ENCODE peak calls at places on chromosomes 11 and 22, in four cellular contexts. One of them, this sample, is unnamed. For H3K36me3, the result is how much of the 10 kb centered on the place peaks cover.

GRCh38 chr22:11628651-11629511 is 3899.1 kb upstream of the OR11H1 start:
- DNase-seq in BJ: no peak
- DNase-seq in tibial artery: no peak
- DNase-seq in PC-3: no peak
- DNase-seq in this sample: no peak

GRCh38 chr11:4704054-4704789 is at the start of gene MMP26:
- DNase-seq in BJ: no peak
- DNase-seq in tibial artery: no peak
- DNase-seq in PC-3: no peak
- DNase-seq in this sample: no peak

GRCh38 chr11:115612331-115612730 is 108.1 kb upstream of the CADM1 start:
- DNase-seq in BJ: no peak
- DNase-seq in tibial artery: no peak
- DNase-seq in PC-3: no peak
- DNase-seq in this sample: no peak

GRCh38 chr22:39364646-39365405 is 15.0 kb downstream of the SYNGR1 start:
- DNase-seq in BJ: no peak
- DNase-seq in tibial artery: no peak
- DNase-seq in PC-3: no peak
- DNase-seq in this sample: no peak

GRCh38 chr11:74004694-74005615 is 3.9 kb downstream of the UCP3 start:
- DNase-seq in BJ: no peak
- DNase-seq in tibial artery: peak
- DNase-seq in PC-3: no peak
- DNase-seq in this sample: no peak

GRCh38 chr11:11499300-11499699 is 122.5 kb downstream of the GALNT18 start:
- DNase-seq in BJ: no peak
- DNase-seq in tibial artery: no peak
- DNase-seq in PC-3: no peak
- DNase-seq in this sample: no peak

GRCh38 chr11:101516546-101516945 is 67.3 kb downstream of the TRPC6 start:
- DNase-seq in BJ: no peak
- DNase-seq in tibial artery: no peak
- DNase-seq in PC-3: no peak
- DNase-seq in this sample: no peak

GRCh38 chr11:29629281-29629680 is 387.5 kb downstream of the KCNA4 start:
- DNase-seq in BJ: no peak
- DNase-seq in tibial artery: no peak
- DNase-seq in PC-3: peak
- DNase-seq in this sample: peak

GRCh38 chr11:1194231-1194976 is 28.5 kb upstream of the MUC5B start:
- DNase-seq in BJ: no peak
- DNase-seq in tibial artery: peak
- DNase-seq in PC-3: no peak
- DNase-seq in this sample: no peak

GRCh38 chr11:381501-382072 is 12.3 kb downstream of the B4GALNT4 start:
- DNase-seq in BJ: no peak
- DNase-seq in tibial artery: no peak
- DNase-seq in PC-3: no peak
- DNase-seq in this sample: no peak

GRCh38 chr11:40425168-40425567 is 1034.3 kb downstream of the LRRC4C start:
- DNase-seq in BJ: no peak
- DNase-seq in tibial artery: no peak
- DNase-seq in PC-3: no peak
- DNase-seq in this sample: no peak

GRCh38 chr11:4430060-4430459 is 19.0 kb upstream of the OR52K2 start:
- DNase-seq in BJ: no peak
- DNase-seq in tibial artery: no peak
- DNase-seq in PC-3: no peak
- DNase-seq in this sample: no peak

GRCh38 chr11:78940500-78941225 is 366.0 kb upstream of the NARS2 start:
- DNase-seq in BJ: no peak
- DNase-seq in tibial artery: no peak
- DNase-seq in PC-3: no peak
- DNase-seq in this sample: no peak

GRCh38 chr22:19745155-19746133 is 15.1 kb upstream of the TBX1 start:
- DNase-seq in BJ: no peak
- DNase-seq in tibial artery: no peak
- DNase-seq in PC-3: no peak
- DNase-seq in this sample: no peak

GRCh38 chr11:3049430-3050243 is 7.6 kb downstream of the CARS1 start:
- DNase-seq in BJ: peak
- DNase-seq in tibial artery: peak
- DNase-seq in PC-3: peak
- DNase-seq in this sample: peak

GRCh38 chr11:43920598-43921419 is 21.6 kb upstream of the C11orf96 start:
- DNase-seq in BJ: peak
- DNase-seq in tibial artery: peak
- DNase-seq in PC-3: peak
- DNase-seq in this sample: peak

GRCh38 chr11:134659882-134660281 is 247.8 kb upstream of the B3GAT1 start:
- DNase-seq in BJ: no peak
- DNase-seq in tibial artery: peak
- DNase-seq in PC-3: no peak
- DNase-seq in this sample: no peak

GRCh38 chr22:40345271-40345670 is 1.0 kb upstream of the ADSL start:
- DNase-seq in BJ: no peak
- DNase-seq in tibial artery: no peak
- DNase-seq in PC-3: peak
- DNase-seq in this sample: peak

GRCh38 chr11:130109441-130109840 is 39.7 kb downstream of the APLP2 start:
- DNase-seq in BJ: no peak
- DNase-seq in tibial artery: no peak
- DNase-seq in PC-3: no peak
- DNase-seq in this sample: no peak

GRCh38 chr22:25021976-25022711 is 69.6 kb downstream of the KIAA1671 start:
- DNase-seq in BJ: no peak
- DNase-seq in tibial artery: no peak
- DNase-seq in PC-3: no peak
- DNase-seq in this sample: no peak

GRCh38 chr11:6413791-6414231 is 5.1 kb downstream of the APBB1 start:
- DNase-seq in BJ: no peak
- DNase-seq in tibial artery: no peak
- DNase-seq in PC-3: no peak
- DNase-seq in this sample: no peak

GRCh38 chr11:93729129-93729616 is 12.1 kb downstream of the TAF1D start:
- DNase-seq in BJ: no peak
- DNase-seq in tibial artery: no peak
- DNase-seq in PC-3: no peak
- DNase-seq in this sample: no peak

GRCh38 chr11:10050561-10050960 is 243.5 kb downstream of the SBF2 start:
- DNase-seq in BJ: no peak
- DNase-seq in tibial artery: no peak
- DNase-seq in PC-3: peak
- DNase-seq in this sample: peak

GRCh38 chr11:64872790-64873488 is 5.5 kb downstream of the EHD1 start:
- DNase-seq in BJ: no peak
- DNase-seq in tibial artery: no peak
- DNase-seq in PC-3: no peak
- DNase-seq in this sample: no peak

GRCh38 chr11:404551-405264 is 10.1 kb downstream of the SIGIRR start:
- DNase-seq in BJ: no peak
- DNase-seq in tibial artery: peak
- DNase-seq in PC-3: no peak
- DNase-seq in this sample: no peak

GRCh38 chr22:44972363-44973083 is 37.3 kb downstream of the PHF21B start:
- DNase-seq in BJ: no peak
- DNase-seq in tibial artery: no peak
- DNase-seq in PC-3: no peak
- DNase-seq in this sample: no peak

GRCh38 chr11:70550456-70551195 is 152.3 kb downstream of the CTTN start:
- DNase-seq in BJ: no peak
- DNase-seq in tibial artery: no peak
- DNase-seq in PC-3: no peak
- DNase-seq in this sample: no peak

GRCh38 chr11:65650547-65651338 is 12.0 kb downstream of the RELA start:
- DNase-seq in BJ: no peak
- DNase-seq in tibial artery: no peak
- DNase-seq in PC-3: no peak
- DNase-seq in this sample: peak

GRCh38 chr22:44399196-44399837 is 86.6 kb upstream of the SHISAL1 start:
- DNase-seq in BJ: no peak
- DNase-seq in tibial artery: peak
- DNase-seq in PC-3: no peak
- DNase-seq in this sample: no peak

GRCh38 chr11:78414321-78415051 is 3.1 kb downstream of the GAB2 start:
- DNase-seq in BJ: no peak
- DNase-seq in tibial artery: no peak
- DNase-seq in PC-3: peak
- DNase-seq in this sample: peak

GRCh38 chr11:47348859-47349258 is 3.6 kb downstream of the MYBPC3 start:
- DNase-seq in BJ: no peak
- DNase-seq in tibial artery: no peak
- DNase-seq in PC-3: peak
- DNase-seq in this sample: no peak

GRCh38 chr11:76667856-76668255 is 2.7 kb downstream of the LRRC32 start:
- DNase-seq in BJ: no peak
- DNase-seq in tibial artery: peak
- DNase-seq in PC-3: no peak
- DNase-seq in this sample: no peak
- H3K4me3 ChIP-seq in BJ: no peak
- H3K4me3 ChIP-seq in tibial artery: peak
- H3K4me3 ChIP-seq in PC-3: no peak
- H3K4me3 ChIP-seq in this sample: no peak

DNA sequence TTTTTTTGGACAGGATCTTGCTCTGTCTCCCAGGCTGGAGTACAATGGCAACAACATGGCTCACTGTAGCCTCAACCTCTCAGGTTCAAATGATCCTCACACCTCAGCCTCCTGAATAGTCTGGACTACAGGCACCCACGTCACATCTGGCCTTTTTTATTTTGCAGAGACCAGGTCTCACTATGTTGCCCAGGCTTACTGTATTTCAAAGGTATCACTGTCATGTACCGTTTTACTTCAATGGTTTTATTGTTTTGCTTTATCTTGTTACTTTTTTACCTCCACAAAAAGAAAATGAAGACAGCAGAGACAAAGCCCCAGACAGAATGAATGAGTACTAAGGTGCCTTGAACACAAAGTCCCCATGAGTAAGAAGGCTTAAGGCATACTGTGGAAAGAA is 5.1 kb downstream of the TCF20 start:
- DNase-seq in BJ: no peak
- DNase-seq in tibial artery: no peak
- DNase-seq in PC-3: no peak
- DNase-seq in this sample: no peak
- TF ChIP-seq CTCF in BJ: no peak
- TF ChIP-seq CTCF in tibial artery: no peak
- TF ChIP-seq CTCF in PC-3: no peak
- TF ChIP-seq CTCF in this sample: no peak

GRCh38 chr22:35418088-35418487 is 18.1 kb downstream of the MCM5 start:
- DNase-seq in BJ: no peak
- DNase-seq in tibial artery: no peak
- DNase-seq in PC-3: peak
- DNase-seq in this sample: peak

GRCh38 chr22:35418726-35419125 is 18.8 kb downstream of the MCM5 start:
- DNase-seq in BJ: no peak
- DNase-seq in tibial artery: no peak
- DNase-seq in PC-3: no peak
- DNase-seq in this sample: no peak

GRCh38 chr22:35421121-35421520 is 21.2 kb downstream of the MCM5 start:
- DNase-seq in BJ: no peak
- DNase-seq in tibial artery: no peak
- DNase-seq in PC-3: no peak
- DNase-seq in this sample: no peak

GRCh38 chr22:35417606-35418005 is 17.7 kb downstream of the MCM5 start:
- DNase-seq in BJ: no peak
- DNase-seq in tibial artery: no peak
- DNase-seq in PC-3: no peak
- DNase-seq in this sample: no peak

DNA sequence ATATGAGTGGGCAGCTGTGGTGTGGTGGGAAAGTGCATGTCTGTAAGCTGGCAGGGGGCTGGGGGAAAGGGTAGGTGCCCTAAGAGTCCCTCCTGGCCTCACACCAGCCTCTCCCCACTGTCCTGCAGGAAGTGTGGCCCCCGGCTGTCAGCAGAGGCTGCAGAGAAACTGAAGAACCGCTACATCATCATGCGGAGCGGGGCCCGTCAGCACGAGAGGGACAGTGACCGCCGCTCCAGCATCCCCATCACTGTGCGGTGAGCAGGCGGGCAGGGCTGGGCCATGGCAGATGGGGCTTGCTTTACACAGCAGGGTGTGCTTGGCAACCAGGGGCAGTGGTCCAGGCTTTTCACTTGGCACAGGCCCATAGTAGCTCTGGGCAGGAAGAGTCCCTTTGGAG is 19.8 kb downstream of the MCM5 start:
- DNase-seq in BJ: no peak
- DNase-seq in tibial artery: no peak
- DNase-seq in PC-3: no peak
- DNase-seq in this sample: no peak
- H3K36me3 ChIP-seq in BJ: under half
- H3K36me3 ChIP-seq in tibial artery: half or more
- H3K36me3 ChIP-seq in PC-3: under half
- H3K36me3 ChIP-seq in this sample: under half

DNA sequence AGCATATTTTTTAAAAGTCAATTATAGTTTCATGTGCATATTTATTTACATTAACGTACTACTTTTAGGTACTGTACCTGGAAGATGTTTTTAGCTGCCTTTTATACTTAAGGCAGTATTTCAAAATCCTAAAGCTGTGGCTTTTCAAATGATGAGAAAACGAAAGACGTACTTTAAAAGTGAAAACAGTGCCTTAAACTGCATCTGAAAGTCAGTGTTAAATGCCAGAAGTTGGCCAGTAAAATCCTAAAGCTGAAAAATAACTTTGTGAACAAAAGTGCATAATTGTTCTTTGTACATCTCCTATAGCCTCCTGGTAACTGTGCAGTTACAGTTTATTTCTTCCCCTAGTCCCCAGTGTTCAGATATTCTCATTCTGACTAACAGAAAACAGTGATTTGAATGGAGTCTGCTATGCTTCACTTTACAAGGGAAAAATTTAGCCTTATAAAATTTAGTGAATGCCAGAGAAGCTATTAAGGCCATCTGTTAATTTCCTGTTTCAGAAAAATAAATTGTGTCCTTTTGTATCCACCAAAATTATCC is 6.8 kb downstream of the EED start:
- DNase-seq in BJ: no peak
- DNase-seq in tibial artery: no peak
- DNase-seq in PC-3: no peak
- DNase-seq in this sample: no peak
- H3K4me3 ChIP-seq in BJ: peak
- H3K4me3 ChIP-seq in tibial artery: no peak
- H3K4me3 ChIP-seq in PC-3: no peak
- H3K4me3 ChIP-seq in this sample: no peak

GRCh38 chr11:23112987-23113886 is 253.0 kb upstream of the CCDC179 start:
- DNase-seq in BJ: no peak
- DNase-seq in tibial artery: no peak
- DNase-seq in PC-3: peak
- DNase-seq in this sample: peak
- TF ChIP-seq CTCF in BJ: peak
- TF ChIP-seq CTCF in tibial artery: peak
- TF ChIP-seq CTCF in PC-3: peak
- TF ChIP-seq CTCF in this sample: peak

GRCh38 chr11:8688414-8689362 is 6.1 kb downstream of the RPL27A start:
- DNase-seq in BJ: peak
- DNase-seq in tibial artery: peak
- DNase-seq in PC-3: peak
- DNase-seq in this sample: peak
- H3K36me3 ChIP-seq in BJ: under half
- H3K36me3 ChIP-seq in tibial artery: half or more
- H3K36me3 ChIP-seq in PC-3: under half
- H3K36me3 ChIP-seq in this sample: under half

This sample was measured in bronchial epithelial cell.